ENCODE peak calls at places on chromosomes 16 and 17, in nine cellular contexts. I, O, J, N, W, H, K, D and B are unnamed samples.

GRCh38 chr16:3460585-3460984 is 17.1 kb downstream of the NAA60 start:
- DNase-seq in I (no peak), O (no peak), J (peak; percentile 25), N (no peak), W (no peak), H (no peak), K (no peak), D (no peak), B (peak; percentile 25)

GRCh38 chr16:23296994-23297393 is 5.1 kb upstream of the SCNN1B start:
- DNase-seq in I (no peak), O (no peak), J (no peak), N (peak; percentile 57), W (no peak), H (peak; percentile 32), K (no peak), D (no peak), B (no peak)

GRCh38 chr16:2748757-2749455 is 3.5 kb upstream of the SRRM2 start:
- DNase-seq in I (no peak), O (no peak), J (peak; percentile 30), N (no peak), W (no peak), H (no peak), K (no peak), D (no peak), B (peak; percentile 37)

GRCh38 chr16:30509081-30509480 is 17.3 kb downstream of the ZNF768 start:
- DNase-seq in I (no peak), O (no peak), J (no peak), N (no peak), W (no peak), H (no peak), K (no peak), D (no peak), B (no peak)

GRCh38 chr16:67528870-67529638 is 425 bp downstream of the RIPOR1 start:
- DNase-seq in I (no peak), O (no peak), J (no peak), N (no peak), W (peak; percentile 52), H (peak; percentile 51), K (no peak), D (peak; percentile 37), B (peak; percentile 90)

GRCh38 chr17:21545051-21545450 is 147.3 kb upstream of the KCNJ18 start:
- DNase-seq in I (no peak), O (no peak), J (no peak), N (no peak), W (no peak), H (no peak), K (no peak), D (no peak), B (no peak)

GRCh38 chr17:60390223-60390622 is 1.7 kb downstream of the USP32 start:
- DNase-seq in I (no peak), O (peak; percentile 26), J (no peak), N (no peak), W (peak; percentile 39), H (peak; percentile 32), K (no peak), D (no peak), B (peak; percentile 14)

GRCh38 chr17:83046759-83047478 is 32.5 kb upstream of the METRNL start:
- DNase-seq in I (peak; percentile 25), O (no peak), J (peak; percentile 34), N (no peak), W (no peak), H (no peak), K (no peak), D (no peak), B (peak; percentile 33)

GRCh38 chr17:80152057-80152831 is 5.3 kb upstream of the EIF4A3 start:
- DNase-seq in I (peak; percentile 19), O (peak; percentile 73), J (no peak), N (no peak), W (peak; percentile 30), H (no peak), K (no peak), D (no peak), B (no peak)

GRCh38 chr17:66726371-66726770 is 108.5 kb upstream of the CACNG5 start:
- DNase-seq in I (peak; percentile 64), O (no peak), J (peak; percentile 66), N (no peak), W (no peak), H (no peak), K (no peak), D (no peak), B (no peak)

GRCh38 chr17:66580178-66580577 is 254.7 kb upstream of the CACNG5 start:
- DNase-seq in I (peak; percentile 79), O (no peak), J (no peak), N (no peak), W (peak; percentile 90), H (peak; percentile 55), K (no peak), D (no peak), B (peak; percentile 94)

GRCh38 chr17:42276609-42277341 is 584 bp upstream of the STAT5B start:
- DNase-seq in I (peak; percentile 92), O (peak; percentile 51), J (peak; percentile 93), N (no peak), W (peak; percentile 92), H (peak; percentile 84), K (peak; percentile 71), D (peak; percentile 47), B (peak; percentile 89)

GRCh38 chr17:58352843-58353719 is 1.1 kb upstream of the SUPT4H1 start:
- DNase-seq in I (peak; percentile 80), O (no peak), J (no peak), N (peak; percentile 47), W (peak; percentile 80), H (no peak), K (no peak), D (no peak), B (peak; percentile 75)

GRCh38 chr17:57406131-57406980 is 150.0 kb downstream of the MSI2 start:
- DNase-seq in I (no peak), O (no peak), J (peak; percentile 89), N (no peak), W (peak; percentile 32), H (no peak), K (no peak), D (no peak), B (peak; percentile 84)

GRCh38 chr17:45889579-45889978 is 4.8 kb upstream of the MAPT start:
- DNase-seq in I (no peak), O (no peak), J (no peak), N (no peak), W (no peak), H (no peak), K (no peak), D (no peak), B (no peak)

GRCh38 chr17:75587718-75588545 is at the start of gene MYO15B:
- DNase-seq in I (peak; percentile 72), O (no peak), J (peak; percentile 84), N (peak; percentile 75), W (peak; percentile 56), H (no peak), K (peak; percentile 25), D (peak; percentile 42), B (peak; percentile 92)

GRCh38 chr16:61871837-61872777 is 164.1 kb downstream of the CDH8 start:
- DNase-seq in I (no peak), O (no peak), J (no peak), N (no peak), W (no peak), H (no peak), K (no peak), D (no peak), B (no peak)

GRCh38 chr16:27748868-27749546 is 199.1 kb downstream of the KATNIP start:
- DNase-seq in I (no peak), O (no peak), J (peak; percentile 69), N (peak; percentile 76), W (peak; percentile 79), H (peak; percentile 81), K (peak; percentile 43), D (no peak), B (peak; percentile 81)

GRCh38 chr16:25905810-25906209 is 214.1 kb downstream of the HS3ST4 start:
- DNase-seq in I (no peak), O (no peak), J (no peak), N (no peak), W (no peak), H (no peak), K (no peak), D (no peak), B (no peak)

GRCh38 chr16:2691491-2692248 is 9.3 kb downstream of the KCTD5 start:
- DNase-seq in I (no peak), O (no peak), J (peak; percentile 86), N (no peak), W (no peak), H (no peak), K (no peak), D (no peak), B (peak; percentile 68)

GRCh38 chr17:78113804-78114785 is 14.5 kb downstream of the TMC6 start:
- DNase-seq in I (no peak), O (no peak), J (peak; percentile 76), N (no peak), W (no peak), H (no peak), K (no peak), D (no peak), B (peak; percentile 43)

GRCh38 chr16:88527186-88527936 is 42.8 kb upstream of the ZC3H18 start:
- DNase-seq in I (peak; percentile 84), O (no peak), J (peak; percentile 94), N (peak; percentile 71), W (peak; percentile 58), H (peak; percentile 74), K (peak; percentile 57), D (peak; percentile 25), B (peak; percentile 90)

GRCh38 chr16:58393138-58393504 is 850 bp downstream of the GINS3 start:
- DNase-seq in I (no peak), O (no peak), J (no peak), N (no peak), W (peak; percentile 22), H (peak; percentile 19), K (no peak), D (no peak), B (no peak)

GRCh38 chr16:81694494-81695285 is 84.4 kb upstream of the PLCG2 start:
- DNase-seq in I (no peak), O (peak; percentile 27), J (peak; percentile 88), N (no peak), W (no peak), H (no peak), K (no peak), D (no peak), B (no peak)

GRCh38 chr17:77045441-77046041 is 95.2 kb upstream of the SEC14L1 start:
- DNase-seq in I (no peak), O (no peak), J (peak; percentile 80), N (no peak), W (no peak), H (peak; percentile 22), K (no peak), D (no peak), B (no peak)

GRCh38 chr17:80307994-80308671 is 47.5 kb downstream of the RNF213 start:
- DNase-seq in I (peak; percentile 50), O (no peak), J (peak; percentile 28), N (no peak), W (no peak), H (no peak), K (no peak), D (no peak), B (no peak)

GRCh38 chr17:47338026-47338425 is 14.3 kb downstream of the EFCAB13 start:
- DNase-seq in I (no peak), O (no peak), J (no peak), N (no peak), W (no peak), H (peak; percentile 31), K (no peak), D (no peak), B (no peak)